ENCODE peak calls at places on chromosomes 5 and 9, in nine cellular contexts. R, N, O, Z, F, G, D, J and I are unnamed samples.

GRCh38 chr5:131640043-131640856 is 5.2 kb upstream of the RAPGEF6 start:
- DNase-seq in F (no peak), G (peak; percentile 72), N (peak; percentile 45), R (peak; percentile 19), D (no peak), Z (no peak), J (peak; percentile 42), O (no peak), I (no peak)

GRCh38 chr9:95286151-95286550 is 31.4 kb downstream of the FANCC start:
- DNase-seq in O (no peak), R (peak; percentile 13), N (no peak), D (no peak), G (no peak), F (no peak), Z (no peak), J (peak; percentile 13), I (no peak)

GRCh38 chr5:56279979-56280378 is 46.8 kb upstream of the ANKRD55 start:
- DNase-seq in F (no peak), R (peak; percentile 69), Z (peak; percentile 76), D (no peak), O (no peak), G (peak; percentile 86), N (peak; percentile 71), J (peak; percentile 89), I (peak; percentile 89)

GRCh38 chr5:18236386-18236785 is 602.1 kb downstream of the TAF11L14 start:
- DNase-seq in J (no peak), N (no peak), D (no peak), G (no peak), Z (no peak), R (peak; percentile 19), O (no peak), F (no peak), I (no peak)

GRCh38 chr9:134435527-134436355 is 109.5 kb downstream of the RXRA start:
- DNase-seq in Z (no peak), O (no peak), R (peak; percentile 20), G (no peak), D (no peak), F (no peak), J (no peak), N (no peak), I (peak; percentile 32)

GRCh38 chr5:5198815-5199214 is 58.7 kb downstream of the ADAMTS16 start:
- DNase-seq in G (no peak), F (no peak), J (no peak), D (no peak), Z (no peak), O (no peak), R (no peak), N (no peak), I (no peak)

GRCh38 chr5:158616707-158617106 is 483.0 kb downstream of the EBF1 start:
- DNase-seq in F (no peak), N (no peak), R (no peak), J (no peak), O (no peak), G (no peak), Z (no peak), D (no peak), I (no peak)

GRCh38 chr5:37662362-37662761 is 177.5 kb downstream of the GDNF start:
- DNase-seq in J (no peak), Z (no peak), F (no peak), O (no peak), G (no peak), D (no peak), R (no peak), N (no peak), I (no peak)

GRCh38 chr5:16467363-16468219 is 2.0 kb upstream of the ZNF622 start:
- DNase-seq in N (peak; percentile 50), G (peak; percentile 85), O (peak; percentile 57), Z (peak; percentile 59), R (peak; percentile 80), D (no peak), F (no peak), J (peak; percentile 45), I (peak; percentile 58)

GRCh38 chr9:110986529-110986928 is 51.7 kb downstream of the LPAR1 start:
- DNase-seq in N (no peak), R (no peak), D (no peak), O (no peak), F (no peak), J (no peak), G (peak; percentile 39), Z (no peak), I (no peak)

GRCh38 chr5:33317271-33317670 is 123.5 kb upstream of the TARS1 start:
- DNase-seq in J (peak; percentile 79), G (peak; percentile 90), D (no peak), O (no peak), N (peak; percentile 45), R (peak; percentile 58), Z (no peak), F (no peak), I (no peak)

GRCh38 chr5:127409236-127409921 is 108.1 kb upstream of the PRRC1 start:
- DNase-seq in Z (no peak), J (no peak), R (peak; percentile 28), G (no peak), N (no peak), F (no peak), O (no peak), D (no peak), I (no peak)

GRCh38 chr5:95555553-95555952 is 652 bp downstream of the ARSK start:
- DNase-seq in O (no peak), J (peak; percentile 24), Z (no peak), F (no peak), N (no peak), D (no peak), R (peak; percentile 10), G (peak; percentile 33), I (no peak)

DNA sequence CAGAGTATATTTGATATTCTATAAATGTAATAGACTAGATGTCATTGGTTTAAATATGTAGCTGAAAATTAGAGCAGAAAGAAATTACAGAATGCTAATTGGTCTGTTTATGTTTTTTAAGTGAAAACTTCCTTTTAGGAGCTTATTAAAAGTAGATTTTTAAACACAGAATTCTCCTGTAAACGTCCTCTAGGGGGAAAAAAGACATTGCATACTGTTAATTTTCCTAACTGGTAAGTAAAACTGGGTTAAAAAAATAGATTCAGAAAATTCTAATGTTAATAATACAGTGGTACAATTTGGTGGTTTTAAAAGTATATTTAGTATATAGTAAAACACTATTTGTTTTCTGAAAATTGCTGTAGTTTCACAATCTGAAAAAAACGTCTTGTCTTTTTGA is 59.8 kb downstream of the ZCCHC7 start:
- DNase-seq in Z (no peak), R (no peak), F (no peak), N (no peak), O (no peak), J (no peak), G (no peak), D (no peak), I (no peak)
- TF ChIP-seq CTCF in Z (no peak), R (peak; percentile 18), F (peak; percentile 44), N (no peak), O (no peak), J (no peak), G (no peak), D (no peak), I (no peak)

DNA sequence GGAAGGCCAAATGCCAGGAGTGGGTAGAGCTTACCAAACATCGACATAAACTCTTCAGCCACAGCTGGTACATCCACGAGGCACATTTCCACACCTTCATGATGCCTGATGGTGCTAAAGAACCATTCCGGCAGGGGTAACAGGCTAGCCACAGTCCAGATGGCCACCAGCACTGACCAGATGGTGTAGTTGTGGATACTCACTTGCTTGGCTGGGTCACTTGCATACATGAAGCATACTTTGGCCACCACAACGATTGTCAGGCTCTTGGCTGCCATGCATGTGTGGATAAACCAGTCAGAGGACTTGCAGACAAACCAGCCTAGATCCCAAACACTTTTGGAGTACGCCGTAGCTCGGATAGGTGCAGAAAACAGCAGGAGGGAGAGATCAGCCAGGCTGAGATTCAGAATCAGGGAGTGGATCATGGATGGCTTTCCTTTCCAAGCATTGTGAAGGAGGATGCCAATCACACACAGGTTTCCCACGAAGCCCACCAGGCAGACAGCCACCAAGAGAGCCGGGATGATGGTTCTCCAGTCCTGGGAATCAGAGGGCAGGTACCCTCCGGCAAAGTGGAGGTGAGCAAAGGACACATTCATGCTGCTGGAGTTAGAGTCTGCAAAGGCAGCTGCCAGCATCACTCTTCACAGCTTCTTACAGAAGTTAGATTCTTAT is 378 bp downstream of the GPR151 start:
- DNase-seq in R (no peak), F (no peak), O (no peak), J (no peak), G (no peak), Z (no peak), N (no peak), D (no peak), I (no peak)
- TF ChIP-seq CTCF in R (no peak), F (no peak), O (no peak), J (no peak), G (no peak), Z (no peak), N (no peak), D (no peak), I (no peak)

DNA sequence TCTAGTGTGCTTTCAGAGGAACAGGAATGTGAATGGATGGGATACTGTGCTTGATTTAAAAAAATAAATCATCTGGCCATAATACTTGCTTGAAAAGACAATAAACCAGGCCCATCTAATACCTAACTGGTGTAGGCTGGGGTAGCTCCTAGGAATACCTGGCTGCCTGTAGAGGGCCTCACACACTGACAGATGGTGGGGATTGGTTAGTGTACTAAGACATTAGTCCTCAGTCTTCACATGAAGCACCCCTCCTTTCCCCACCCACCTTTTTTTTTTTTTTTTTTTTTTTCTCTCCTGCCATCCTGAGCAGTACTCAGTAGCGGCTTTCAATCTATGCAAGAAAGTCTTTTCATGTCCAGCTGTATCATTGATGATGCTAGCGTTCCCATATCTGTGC is 130.5 kb downstream of the ADGRV1 start:
- DNase-seq in O (no peak), R (no peak), N (no peak), F (no peak), J (no peak), Z (no peak), G (no peak), D (no peak), I (no peak)
- TF ChIP-seq CTCF in O (no peak), R (no peak), N (no peak), F (no peak), J (no peak), Z (no peak), G (no peak), D (no peak), I (no peak)

GRCh38 chr9:114238471-114238870 is 83.1 kb downstream of the COL27A1 start:
- DNase-seq in N (no peak), D (peak; percentile 50), Z (no peak), G (no peak), J (peak; percentile 28), O (no peak), R (no peak), F (no peak), I (peak; percentile 57)

GRCh38 chr9:114240647-114241558 is 82.0 kb upstream of the ORM1 start:
- DNase-seq in O (no peak), Z (no peak), F (no peak), J (no peak), N (no peak), G (no peak), R (no peak), D (no peak), I (no peak)

GRCh38 chr9:114237781-114238180 is 82.4 kb downstream of the COL27A1 start:
- DNase-seq in F (no peak), G (no peak), N (no peak), R (no peak), D (no peak), J (no peak), Z (no peak), O (no peak), I (no peak)

GRCh38 chr9:114240216-114240615 is 82.7 kb upstream of the ORM1 start:
- DNase-seq in O (no peak), G (no peak), Z (no peak), N (no peak), R (no peak), F (no peak), D (no peak), J (no peak), I (no peak)

GRCh38 chr9:114238919-114239879 is 83.7 kb upstream of the ORM1 start:
- DNase-seq in F (no peak), D (no peak), J (peak; percentile 47), N (peak; percentile 79), G (peak; percentile 44), R (peak; percentile 73), Z (no peak), O (no peak), I (peak; percentile 73)
- TF ChIP-seq CTCF in F (no peak), D (peak; percentile 12), J (peak; percentile 51), N (peak; percentile 51), G (peak; percentile 53), R (peak; percentile 73), Z (no peak), O (no peak), I (peak; percentile 58)